ENCODE peak calls at places on chromosomes 16 and 17, in four cellular contexts. U is HEK293T, S is K562, T is HepG2. N is an unnamed sample.

GRCh38 chr17:10032142-10032541 is 127.1 kb upstream of the RCVRN start:
- DNase-seq in S (no peak), T (no peak), U (no peak), N (no peak)

GRCh38 chr16:56637814-56638750 is at the start of gene MT1A:
- DNase-seq in U (no peak), S (peak), T (peak), N (peak)

GRCh38 chr16:1779741-1780676 is 2.4 kb downstream of the SPSB3 start:
- DNase-seq in T (no peak), U (no peak), S (no peak), N (no peak)

GRCh38 chr17:15884731-15885130 is 60.2 kb upstream of the ADORA2B start:
- DNase-seq in U (no peak), T (no peak), S (no peak), N (no peak)

GRCh38 chr16:4323845-4324478 is 8.1 kb downstream of the GLIS2 start:
- DNase-seq in T (no peak), S (peak), U (peak), N (peak)

GRCh38 chr17:3043737-3044365 is 19.6 kb downstream of the OR1D5 start:
- DNase-seq in U (peak), S (peak), T (peak), N (peak)

GRCh38 chr17:19242323-19242722 is 5.2 kb downstream of the EPN2 start:
- DNase-seq in U (no peak), S (no peak), T (no peak), N (no peak)

GRCh38 chr17:40281663-40282062 is 6.0 kb upstream of the CDC6 start:
- DNase-seq in S (no peak), T (no peak), U (no peak), N (peak)

GRCh38 chr17:77287432-77288068 is 146.8 kb downstream of the SEC14L1 start:
- DNase-seq in U (peak), T (peak), S (no peak), N (peak)

GRCh38 chr16:19860146-19861030 is 24.3 kb downstream of the GPRC5B start:
- DNase-seq in T (no peak), S (no peak), U (no peak), N (no peak)

GRCh38 chr17:56903560-56903959 is 10.3 kb downstream of the TRIM25 start:
- DNase-seq in U (no peak), S (no peak), T (no peak), N (no peak)

GRCh38 chr17:47009759-47010594 is 30.9 kb upstream of the RPRML start:
- DNase-seq in T (no peak), U (no peak), S (no peak), N (no peak)

GRCh38 chr16:19294156-19294649 is 8.7 kb downstream of the CLEC19A start:
- DNase-seq in S (no peak), U (no peak), T (no peak), N (no peak)

GRCh38 chr16:68954871-68955635 is 111.7 kb downstream of the TANGO6 start:
- DNase-seq in T (no peak), U (no peak), S (no peak), N (no peak)

GRCh38 chr17:77456271-77456950 is 315.6 kb downstream of the SEC14L1 start:
- DNase-seq in S (no peak), U (no peak), T (no peak), N (no peak)

GRCh38 chr17:44082206-44082605 is 11.7 kb downstream of the G6PC3 start:
- DNase-seq in S (no peak), T (no peak), U (no peak), N (no peak)

GRCh38 chr17:44084921-44085320 is 14.4 kb downstream of the G6PC3 start:
- DNase-seq in T (no peak), U (no peak), S (no peak), N (no peak)

GRCh38 chr17:44081681-44082080 is 11.1 kb downstream of the G6PC3 start:
- DNase-seq in S (no peak), T (no peak), U (no peak), N (no peak)

GRCh38 chr17:44083250-44083849 is 12.8 kb downstream of the G6PC3 start:
- DNase-seq in S (peak), U (no peak), T (peak), N (peak)

GRCh38 chr17:44084131-44084538 is 13.6 kb downstream of the G6PC3 start:
- DNase-seq in S (peak), T (no peak), U (peak), N (peak)
- TF ChIP-seq ELF4 in S (no peak), T (no peak), U (no peak), N (no peak)

GRCh38 chr17:70323269-70323668 is 153.9 kb downstream of the KCNJ2 start:
- DNase-seq in U (no peak), T (no peak), S (no peak), N (no peak)
- TF ChIP-seq ELF4 in U (no peak), T (no peak), S (no peak), N (no peak)

DNA sequence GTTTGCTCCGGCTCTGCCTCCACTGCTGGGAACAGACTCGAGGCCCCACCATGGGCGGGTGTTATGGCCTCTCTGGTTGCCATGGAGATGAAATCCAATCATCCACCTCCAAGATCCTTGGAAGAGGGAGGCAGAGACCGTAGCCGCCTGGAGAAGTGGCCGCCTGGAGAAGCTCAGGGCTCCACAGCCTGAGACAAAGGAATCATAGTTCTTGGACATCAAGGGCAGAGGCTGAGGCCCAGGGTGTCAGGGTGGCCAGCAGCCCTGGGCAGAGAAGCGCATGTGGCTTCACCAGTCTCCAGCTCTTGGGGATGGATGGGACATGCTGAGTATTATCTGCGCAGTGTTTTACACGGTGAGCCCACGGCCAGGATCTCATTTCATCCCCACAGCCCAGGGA is 36.2 kb downstream of the ABR start:
- DNase-seq in U (peak), S (no peak), T (no peak), N (no peak)
- TF ChIP-seq ELF4 in U (no peak), S (no peak), T (no peak), N (no peak)

GRCh38 chr16:67571464-67571863 is 9.1 kb downstream of the CTCF start:
- DNase-seq in S (no peak), T (no peak), U (no peak), N (no peak)

GRCh38 chr16:67571981-67572431 is 9.7 kb downstream of the CTCF start:
- DNase-seq in S (no peak), T (no peak), U (no peak), N (no peak)
- TF ChIP-seq ELF4 in S (no peak), T (no peak), U (no peak), N (no peak)